ENCODE peak calls at places on chromosome 1, in ten cellular contexts. W is CD8-positive, alpha-beta T cell; J is HCT116; A is endodermal cell; U is breast epithelium; R is psoas muscle; I is mucosa of descending colon; C is brain microvascular endothelial cell; D is DND-41; O is stomach. Z is an unnamed sample.

GRCh38 chr1:25065246-25066238 is 135.5 kb upstream of the RUNX3 start:
- DNase-seq in W (peak; percentile 42), J (no peak), A (no peak), U (no peak), R (no peak), I (no peak), C (no peak), D (no peak), O (no peak), Z (peak; percentile 27)

GRCh38 chr1:81834921-81835698 is 34.4 kb downstream of the ADGRL2 start:
- DNase-seq in W (no peak), J (no peak), A (no peak), U (no peak), R (no peak), I (no peak), C (peak; percentile 3), D (no peak), O (no peak), Z (no peak)

GRCh38 chr1:38728176-38728908 is 131.2 kb downstream of the RRAGC start:
- DNase-seq in W (no peak), J (no peak), A (peak; percentile 61), U (no peak), R (peak; percentile 24), I (peak; percentile 28), C (peak; percentile 56), D (no peak), O (peak; percentile 77), Z (no peak)

GRCh38 chr1:224894915-224895314 is 34.6 kb upstream of the DNAH14 start:
- DNase-seq in W (no peak), J (peak; percentile 18), A (peak; percentile 58), U (no peak), R (no peak), I (no peak), C (no peak), D (no peak), O (no peak), Z (no peak)

GRCh38 chr1:187566371-187566770 is 737.6 kb downstream of the PLA2G4A start:
- DNase-seq in W (no peak), J (no peak), A (no peak), U (no peak), R (no peak), I (no peak), C (no peak), D (no peak), O (no peak), Z (no peak)

GRCh38 chr1:246497331-246497915 is 9.7 kb downstream of the SMYD3 start:
- DNase-seq in W (no peak), J (peak; percentile 60), A (no peak), U (no peak), R (no peak), I (no peak), C (peak; percentile 39), D (no peak), O (no peak), Z (no peak)

GRCh38 chr1:119372493-119373086 is 4.0 kb downstream of the HAO2 start:
- DNase-seq in W (no peak), J (peak; percentile 49), A (peak; percentile 87), U (no peak), R (no peak), I (no peak), C (no peak), D (no peak), O (no peak), Z (no peak)

GRCh38 chr1:31421404-31422040 is 8.5 kb downstream of the SERINC2 start:
- DNase-seq in W (no peak), J (no peak), A (peak; percentile 86), U (no peak), R (no peak), I (no peak), C (peak; percentile 14), D (peak; percentile 49), O (no peak), Z (no peak)

GRCh38 chr1:155255243-155256100 is at the start of gene ENTREP3:
- DNase-seq in W (peak; percentile 61), J (no peak), A (peak; percentile 96), U (peak; percentile 81), R (peak; percentile 87), I (peak; percentile 93), C (peak; percentile 74), D (peak; percentile 90), O (peak; percentile 86), Z (no peak)

GRCh38 chr1:155253208-155253607 is 2.1 kb downstream of the ENTREP3 start:
- DNase-seq in W (no peak), J (no peak), A (no peak), U (no peak), R (no peak), I (no peak), C (no peak), D (no peak), O (no peak), Z (no peak)

GRCh38 chr1:155254714-155255242 is 505 bp downstream of the ENTREP3 start:
- DNase-seq in W (no peak), J (no peak), A (peak; percentile 66), U (no peak), R (peak; percentile 46), I (peak; percentile 62), C (no peak), D (peak; percentile 34), O (no peak), Z (no peak)

GRCh38 chr1:155254228-155254713 is 1.0 kb downstream of the ENTREP3 start:
- DNase-seq in W (no peak), J (no peak), A (no peak), U (no peak), R (no peak), I (no peak), C (no peak), D (peak; percentile 32), O (no peak), Z (no peak)

DNA sequence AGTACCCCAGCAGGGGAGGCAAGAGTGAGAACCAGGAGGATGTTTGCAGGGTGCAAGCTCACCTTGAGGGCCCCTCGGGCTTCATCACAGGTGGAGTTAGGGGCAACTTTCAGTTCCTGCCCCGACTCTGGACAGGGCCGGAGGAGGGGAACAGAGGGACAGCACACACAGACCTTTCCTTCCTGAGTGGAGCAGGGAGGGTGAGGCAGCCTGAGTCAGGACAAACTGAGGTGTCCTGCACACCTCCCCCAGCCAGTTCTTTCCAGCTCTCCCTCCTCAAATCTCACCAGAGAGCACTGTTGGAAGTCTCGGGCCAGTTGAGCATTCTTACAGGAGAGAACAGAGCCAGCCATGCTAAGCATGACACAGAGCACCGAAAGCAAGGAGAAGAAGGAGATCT is 1.5 kb downstream of the ENTREP3 start:
- DNase-seq in W (no peak), J (no peak), A (no peak), U (no peak), R (no peak), I (no peak), C (no peak), D (no peak), O (no peak), Z (no peak)
- H3K4me3 ChIP-seq in W (no peak overlapping the region), J (peak overlapping the region; percentile 75), A (peak overlapping the region; percentile 76), U (no peak overlapping the region), R (peak overlapping the region; percentile 94), I (no peak overlapping the region), C (peak overlapping the region; percentile 74), D (peak overlapping the region; percentile 60), O (peak overlapping the region; percentile 94), Z (peak overlapping the region; percentile 86)

GRCh38 chr1:245079021-245079609 is 75.7 kb upstream of the KIF26B start:
- DNase-seq in W (no peak), J (peak; percentile 57), A (no peak), U (no peak), R (no peak), I (no peak), C (peak; percentile 55), D (no peak), O (no peak), Z (no peak)
- TF ChIP-seq CTCF in W (peak; percentile 45), J (peak; percentile 71), A (peak; percentile 86), U (peak; percentile 39), R (peak; percentile 24), I (no peak), C (peak; percentile 61), D (peak; percentile 59), O (no peak), Z (peak; percentile 85)

GRCh38 chr1:185053204-185053603 is 7.8 kb downstream of the RNF2 start:
- DNase-seq in W (no peak), J (no peak), A (no peak), U (no peak), R (no peak), I (no peak), C (no peak), D (no peak), O (no peak), Z (no peak)

GRCh38 chr1:185050823-185051451 is 5.6 kb downstream of the RNF2 start:
- DNase-seq in W (no peak), J (no peak), A (no peak), U (no peak), R (no peak), I (no peak), C (no peak), D (no peak), O (no peak), Z (no peak)

GRCh38 chr1:185045793-185046441 is 559 bp downstream of the RNF2 start:
- DNase-seq in W (peak; percentile 4), J (no peak), A (peak; percentile 82), U (no peak), R (peak; percentile 37), I (no peak), C (peak; percentile 24), D (peak; percentile 52), O (peak; percentile 30), Z (no peak)

GRCh38 chr1:185046639-185047038 is 1.3 kb downstream of the RNF2 start:
- DNase-seq in W (no peak), J (no peak), A (no peak), U (no peak), R (no peak), I (no peak), C (no peak), D (no peak), O (no peak), Z (no peak)

DNA sequence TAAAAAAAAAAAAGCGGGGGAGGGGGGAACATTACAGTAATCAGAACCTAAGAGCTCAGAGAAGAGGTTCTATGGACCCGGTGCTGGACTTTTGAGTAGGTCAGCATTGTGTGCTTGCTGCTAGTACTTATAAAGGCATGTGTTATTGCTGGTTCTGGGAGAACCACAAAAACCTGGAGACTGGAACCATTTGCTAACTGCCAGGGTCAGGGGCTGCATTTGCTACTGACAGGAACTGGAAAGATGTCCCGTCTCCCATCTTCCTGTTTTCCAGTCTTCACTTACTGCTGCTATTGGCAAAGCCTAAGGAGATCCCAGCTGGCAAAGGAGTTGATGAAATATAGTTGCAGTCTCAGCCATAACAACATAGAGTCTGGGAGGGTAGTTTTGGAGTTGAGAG is 4.3 kb downstream of the RNF2 start:
- DNase-seq in W (no peak), J (no peak), A (no peak), U (no peak), R (no peak), I (no peak), C (no peak), D (no peak), O (no peak), Z (no peak)
- H3K36me3 ChIP-seq in W (no peaks in the 10 kb centered on the region), J (no peaks in the 10 kb centered on the region), A (peaks cover 15% of the 10 kb centered on the region), U (no peaks in the 10 kb centered on the region), R (no peaks in the 10 kb centered on the region), I (no peaks in the 10 kb centered on the region), C (no peaks in the 10 kb centered on the region), D (no peaks in the 10 kb centered on the region), O (no peaks in the 10 kb centered on the region), Z (no peaks in the 10 kb centered on the region)

DNA sequence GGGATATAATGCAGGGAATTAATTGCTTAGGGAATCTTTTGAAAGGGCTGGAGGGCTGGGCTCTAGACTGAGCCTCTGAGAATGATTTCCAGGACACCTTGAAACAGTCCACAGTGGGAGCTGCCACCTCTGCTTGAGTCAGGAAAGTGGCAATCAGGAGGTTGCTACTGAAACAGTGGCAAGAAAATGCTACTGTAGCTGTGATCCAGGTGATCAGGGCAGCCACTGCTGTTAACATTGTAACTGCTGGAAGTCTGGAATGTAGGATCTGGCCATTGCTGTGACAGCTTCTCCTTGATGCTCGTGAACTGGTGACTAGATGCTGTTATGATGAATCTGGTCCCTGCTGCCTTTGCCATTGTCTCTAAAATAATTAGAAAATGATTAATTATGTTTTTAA is 12.8 kb downstream of the MAGI3 start:
- DNase-seq in W (no peak), J (no peak), A (no peak), U (no peak), R (no peak), I (no peak), C (no peak), D (no peak), O (no peak), Z (no peak)
- H3K4me3 ChIP-seq in W (no peak overlapping the region), J (no peak overlapping the region), A (no peak overlapping the region), U (no peak overlapping the region), R (no peak overlapping the region), I (no peak overlapping the region), C (no peak overlapping the region), D (no peak overlapping the region), O (no peak overlapping the region), Z (no peak overlapping the region)